ENCODE peak calls at places on chromosomes 12 and 14, in nine cellular contexts. P, Y, N, K, F, Z, Q, S and A are unnamed samples.

GRCh38 chr12:56431850-56432249 is 17.4 kb downstream of the TIMELESS start:
- DNase-seq in P (peak), Y (no peak), N (no peak), K (no peak), F (no peak), Z (no peak), Q (no peak), S (peak), A (no peak)

GRCh38 chr14:53951661-53952265 is 4.9 kb downstream of the BMP4 start:
- DNase-seq in P (no peak), Y (no peak), N (no peak), K (no peak), F (no peak), Z (no peak), Q (no peak), S (no peak), A (no peak)

GRCh38 chr12:123949118-123949774 is 23.4 kb downstream of the CCDC92 start:
- DNase-seq in P (no peak), Y (no peak), N (no peak), K (no peak), F (no peak), Z (no peak), Q (no peak), S (no peak), A (no peak)

GRCh38 chr12:76627346-76628135 is 68.0 kb upstream of the OSBPL8 start:
- DNase-seq in P (no peak), Y (no peak), N (no peak), K (peak), F (no peak), Z (no peak), Q (peak), S (peak), A (no peak)

GRCh38 chr14:85247071-85247470 is 282.9 kb upstream of the FLRT2 start:
- DNase-seq in P (no peak), Y (no peak), N (no peak), K (no peak), F (no peak), Z (no peak), Q (no peak), S (no peak), A (no peak)

GRCh38 chr12:85280138-85280983 is at the start of gene ALX1:
- DNase-seq in P (peak), Y (peak), N (no peak), K (peak), F (no peak), Z (no peak), Q (peak), S (peak), A (no peak)

GRCh38 chr14:45198551-45198950 is 54.5 kb downstream of the MIS18BP1 start:
- DNase-seq in P (peak), Y (no peak), N (no peak), K (peak), F (no peak), Z (no peak), Q (peak), S (peak), A (no peak)

GRCh38 chr12:131620520-131620919 is 90.4 kb upstream of the SFSWAP start:
- DNase-seq in P (no peak), Y (no peak), N (peak), K (no peak), F (no peak), Z (no peak), Q (no peak), S (no peak), A (no peak)

GRCh38 chr14:29030121-29030520 is 263.5 kb downstream of the FOXG1 start:
- DNase-seq in P (no peak), Y (no peak), N (no peak), K (no peak), F (no peak), Z (no peak), Q (no peak), S (no peak), A (no peak)

GRCh38 chr12:67442896-67443295 is 173.7 kb downstream of the CAND1 start:
- DNase-seq in P (no peak), Y (no peak), N (no peak), K (no peak), F (no peak), Z (no peak), Q (no peak), S (no peak), A (no peak)

GRCh38 chr14:70893842-70894237 is 13.4 kb upstream of the PCNX1 start:
- DNase-seq in P (no peak), Y (no peak), N (no peak), K (no peak), F (no peak), Z (peak), Q (no peak), S (no peak), A (no peak)

GRCh38 chr12:59191372-59191771 is 271.1 kb upstream of the LRIG3 start:
- DNase-seq in P (peak), Y (no peak), N (no peak), K (no peak), F (no peak), Z (no peak), Q (no peak), S (no peak), A (no peak)

GRCh38 chr12:10455766-10456165 is 2.6 kb upstream of the KLRC1 start:
- DNase-seq in P (no peak), Y (no peak), N (no peak), K (no peak), F (no peak), Z (no peak), Q (no peak), S (no peak), A (no peak)

GRCh38 chr12:24374452-24374851 is 425.0 kb upstream of the SOX5 start:
- DNase-seq in P (no peak), Y (no peak), N (no peak), K (no peak), F (no peak), Z (no peak), Q (no peak), S (no peak), A (no peak)

DNA sequence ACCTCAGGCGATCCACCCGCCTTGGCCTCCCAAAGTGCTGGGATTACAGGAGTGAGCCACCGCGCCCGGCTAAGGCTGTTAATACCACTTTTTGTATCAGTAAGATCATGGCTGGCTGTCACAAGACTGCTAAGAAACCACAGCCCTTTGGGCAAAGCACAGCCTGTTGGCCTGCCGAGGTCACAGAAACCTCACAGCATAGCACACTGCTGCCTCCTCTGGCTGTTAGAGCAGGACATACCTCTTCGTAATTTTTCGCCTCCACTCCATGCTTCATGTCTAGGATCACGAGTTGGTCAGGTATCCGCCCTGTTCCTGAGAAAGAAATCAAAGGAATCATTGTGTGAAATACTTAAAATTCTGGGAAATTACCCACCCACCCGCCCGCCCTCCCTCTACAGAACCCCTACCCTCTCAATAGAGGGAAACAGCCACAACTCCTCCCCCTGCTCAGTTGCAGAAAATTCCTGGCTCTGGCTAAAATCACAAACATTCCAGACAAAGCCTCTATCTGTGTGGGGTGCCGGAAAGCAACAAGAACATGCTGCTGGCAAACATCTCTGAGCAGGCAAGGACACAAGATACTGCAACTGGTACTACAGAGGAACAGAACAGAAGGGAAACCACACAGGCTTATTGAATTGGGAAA is 20.7 kb upstream of the NEK9 start:
- DNase-seq in P (peak), Y (peak), N (no peak), K (peak), F (no peak), Z (no peak), Q (peak), S (peak), A (peak)
- TF ChIP-seq CTCF in P (peak), Y (peak), N (no peak), K (peak), F (peak), Z (no peak), Q (peak), S (peak), A (peak)

GRCh38 chr12:1662761-1663439 is 28.0 kb upstream of the ADIPOR2 start:
- DNase-seq in P (peak), Y (peak), N (peak), K (peak), F (peak), Z (peak), Q (no peak), S (peak), A (no peak)
- H3K4me3 ChIP-seq in P (peak), Y (peak), N (peak), K (no peak), F (no peak), Z (peak), Q (no peak), S (peak), A (no peak)

DNA sequence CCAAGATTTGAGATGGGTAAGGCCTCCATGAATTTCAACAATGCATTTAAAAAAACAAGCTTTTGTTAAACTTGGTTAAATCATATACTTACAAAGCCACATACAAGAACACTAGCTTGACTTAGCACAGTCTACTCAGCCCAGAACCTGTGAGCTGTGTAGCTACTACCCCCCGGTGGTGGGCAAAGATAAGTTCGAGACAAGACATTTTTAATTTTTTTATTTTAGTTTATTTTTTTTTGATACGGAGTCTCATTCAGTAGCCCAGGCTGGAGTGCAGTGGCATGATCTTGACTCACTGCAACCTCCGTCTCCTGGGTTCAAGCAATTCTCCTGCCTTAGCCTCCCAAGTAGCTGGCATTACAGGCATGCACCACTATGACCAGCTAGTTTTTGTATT is 3.7 kb upstream of the NECAP1 start:
- DNase-seq in P (peak), Y (peak), N (peak), K (peak), F (no peak), Z (peak), Q (peak), S (peak), A (peak)
- TF ChIP-seq CTCF in P (no peak), Y (no peak), N (peak), K (peak), F (peak), Z (peak), Q (peak), S (peak), A (peak)

GRCh38 chr14:64464695-64465094 is 604 bp upstream of the AKAP5 start:
- DNase-seq in P (no peak), Y (no peak), N (no peak), K (no peak), F (no peak), Z (peak), Q (no peak), S (no peak), A (no peak)
- H3K4me3 ChIP-seq in P (peak), Y (peak), N (peak), K (peak), F (peak), Z (peak), Q (peak), S (peak), A (peak)

GRCh38 chr14:49860988-49861387 is 8.4 kb upstream of the NEMF start:
- DNase-seq in P (no peak), Y (no peak), N (no peak), K (no peak), F (no peak), Z (no peak), Q (no peak), S (no peak), A (no peak)
- TF ChIP-seq CTCF in P (no peak), Y (no peak), N (no peak), K (no peak), F (no peak), Z (no peak), Q (no peak), S (no peak), A (no peak)

GRCh38 chr12:51953925-51954324 is 2.4 kb downstream of the ACVR1B start:
- DNase-seq in P (no peak), Y (no peak), N (no peak), K (no peak), F (no peak), Z (no peak), Q (no peak), S (no peak), A (no peak)
- H3K4me3 ChIP-seq in P (no peak), Y (peak), N (no peak), K (no peak), F (no peak), Z (no peak), Q (peak), S (peak), A (no peak)

DNA sequence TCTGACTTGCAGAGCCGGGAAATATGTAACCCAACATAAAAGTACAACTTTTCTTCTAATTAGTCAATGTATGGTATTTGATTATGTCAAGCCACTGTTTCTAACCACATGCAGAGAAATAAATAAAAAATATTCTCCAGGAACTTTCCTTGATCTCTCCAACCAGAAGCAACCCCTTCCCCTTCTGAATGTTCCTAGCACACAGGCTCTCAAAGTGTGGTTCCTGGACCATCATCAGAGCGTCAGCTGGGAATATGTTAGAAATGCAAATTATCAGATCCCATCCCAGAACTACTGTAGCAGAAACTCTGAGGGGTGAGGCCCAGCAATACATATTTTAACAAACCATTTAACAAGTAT is 21.0 kb upstream of the ITPR2 start:
- DNase-seq in P (no peak), Y (no peak), N (no peak), K (no peak), F (no peak), Z (no peak), Q (no peak), S (no peak), A (no peak)
- TF ChIP-seq CTCF in P (no peak), Y (no peak), N (no peak), K (no peak), F (no peak), Z (no peak), Q (no peak), S (no peak), A (no peak)

GRCh38 chr14:73462078-73462715 is 3.9 kb upstream of the NUMB start:
- DNase-seq in P (no peak), Y (peak), N (peak), K (peak), F (no peak), Z (no peak), Q (peak), S (peak), A (no peak)
- H3K4me3 ChIP-seq in P (no peak), Y (peak), N (no peak), K (peak), F (no peak), Z (no peak), Q (peak), S (peak), A (no peak)

GRCh38 chr14:36659010-36659821 is 2.4 kb upstream of the PAX9 start:
- DNase-seq in P (no peak), Y (no peak), N (no peak), K (no peak), F (no peak), Z (no peak), Q (no peak), S (no peak), A (no peak)

GRCh38 chr14:36658091-36659009 is 3.3 kb upstream of the PAX9 start:
- DNase-seq in P (no peak), Y (no peak), N (no peak), K (no peak), F (no peak), Z (no peak), Q (no peak), S (no peak), A (no peak)

GRCh38 chr14:36661506-36662257 is at the start of gene PAX9:
- DNase-seq in P (peak), Y (peak), N (peak), K (peak), F (peak), Z (peak), Q (peak), S (peak), A (peak)

GRCh38 chr14:36660736-36661505 is 739 bp upstream of the PAX9 start:
- DNase-seq in P (no peak), Y (no peak), N (no peak), K (no peak), F (no peak), Z (no peak), Q (no peak), S (no peak), A (no peak)

DNA sequence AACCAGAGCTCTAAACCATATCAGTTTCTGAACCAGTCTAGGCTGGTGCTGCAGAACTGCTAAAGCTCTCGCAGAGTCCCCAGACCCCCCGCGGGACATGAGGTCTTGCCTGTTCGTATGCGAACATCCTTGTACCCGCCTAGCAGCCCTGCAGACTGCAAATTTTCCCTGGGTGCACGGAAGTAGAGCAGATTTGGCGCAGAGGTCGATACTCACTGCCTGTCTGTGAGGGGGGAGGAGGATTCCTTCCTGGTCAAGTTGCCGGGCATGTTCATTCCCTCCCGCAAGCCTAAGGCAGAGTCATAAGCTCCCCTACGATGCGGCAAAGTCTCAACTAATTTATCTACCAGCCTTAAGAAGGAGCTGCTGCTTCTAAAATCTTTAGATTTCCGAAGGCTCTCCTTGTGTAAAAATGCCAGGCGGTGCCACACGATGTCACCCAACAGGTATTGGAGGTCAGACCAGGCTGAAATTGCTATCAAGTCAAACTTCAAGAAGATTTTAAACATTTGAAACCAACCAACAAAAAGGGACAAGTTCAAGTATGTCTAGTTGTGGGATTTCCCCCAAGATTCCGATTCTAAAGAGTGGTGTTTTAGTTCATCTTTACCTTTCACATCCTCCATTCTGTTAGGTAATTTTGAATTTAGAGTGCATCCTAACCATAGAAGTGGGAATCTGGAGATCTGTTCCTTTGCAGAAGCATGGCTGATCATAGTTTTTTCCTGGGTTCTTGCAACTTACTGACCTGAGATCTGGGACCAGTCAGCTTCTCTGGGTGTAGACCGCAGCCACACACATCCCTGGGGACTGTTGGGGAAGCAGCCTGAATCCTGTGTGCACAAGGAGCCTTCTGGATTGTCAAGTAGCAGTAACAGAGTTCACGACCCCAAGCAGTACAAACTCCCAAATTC is 1.6 kb upstream of the PAX9 start:
- DNase-seq in P (peak), Y (no peak), N (no peak), K (no peak), F (no peak), Z (no peak), Q (no peak), S (no peak), A (no peak)
- TF ChIP-seq CTCF in P (peak), Y (no peak), N (no peak), K (no peak), F (no peak), Z (no peak), Q (no peak), S (no peak), A (no peak)